ENCODE peak calls at places on chromosomes 13 and 19, in five cellular contexts. N is K562; J is NCI-H82; W is CD8-positive, alpha-beta T cell; C is stimulated activated CD4-positive, alpha-beta T cell treated with anti-CD3 and anti-CD28 coated beads, Interleukin-1b, Interleukin-23, amount 100 ng/mL, for 1 hour. B is an unnamed sample.

GRCh38 chr19:13165091-13165997 is 15.1 kb downstream of the IER2 start:
- DNase-seq in N (no peak), J (peak; percentile 76), W (no peak), C (no peak), B (no peak)

GRCh38 chr19:16678498-16678897 is 17.6 kb downstream of the TMEM38A start:
- DNase-seq in N (no peak), J (no peak), W (no peak), C (no peak), B (no peak)

GRCh38 chr13:75136151-75136550 is 345.8 kb downstream of the TBC1D4 start:
- DNase-seq in N (no peak), J (no peak), W (no peak), C (no peak), B (no peak)

GRCh38 chr13:101520672-101521071 is 68.2 kb downstream of the ITGBL1 start:
- DNase-seq in N (no peak), J (no peak), W (no peak), C (no peak), B (no peak)

GRCh38 chr19:33248553-33248953 is 22.9 kb upstream of the SLC7A10 start:
- DNase-seq in N (no peak), J (no peak), W (no peak), C (no peak), B (no peak)

GRCh38 chr13:19661126-19661525 is 27.7 kb downstream of the MPHOSPH8 start:
- DNase-seq in N (no peak), J (no peak), W (no peak), C (no peak), B (no peak)

GRCh38 chr19:49779731-49780578 is 13.2 kb downstream of the AP2A1 start:
- DNase-seq in N (no peak), J (no peak), W (no peak), C (no peak), B (no peak)

GRCh38 chr13:55361141-55361540 is 1779.6 kb upstream of the PRR20A start:
- DNase-seq in N (no peak), J (peak; percentile 83), W (no peak), C (no peak), B (no peak)

GRCh38 chr13:51895906-51896888 is 34.4 kb downstream of the CCDC70 start:
- DNase-seq in N (peak; percentile 51), J (peak; percentile 75), W (peak; percentile 30), C (no peak), B (no peak)

GRCh38 chr19:47486900-47487299 is 2.9 kb upstream of the KPTN start:
- DNase-seq in N (no peak), J (peak; percentile 65), W (no peak), C (no peak), B (no peak)